ENCODE peak calls at places on chromosomes 16 and 17, in eight cellular contexts. D, A, C, M, Y, I, T and Z are unnamed samples.

GRCh38 chr16:57984443-57985203 is 13.7 kb upstream of the CNGB1 start:
- DNase-seq in D (peak), A (peak), C (peak), M (peak), Y (peak), I (peak), T (peak), Z (no peak)

GRCh38 chr17:2192367-2193028 is 111.1 kb downstream of the SMG6 start:
- DNase-seq in D (no peak), A (no peak), C (peak), M (no peak), Y (peak), I (peak), T (peak), Z (peak)

GRCh38 chr17:27991594-27991993 is 50.9 kb upstream of the NLK start:
- DNase-seq in D (no peak), A (no peak), C (peak), M (no peak), Y (no peak), I (no peak), T (no peak), Z (no peak)

GRCh38 chr17:59425085-59425901 is 93.8 kb downstream of the YPEL2 start:
- DNase-seq in D (no peak), A (peak), C (peak), M (no peak), Y (peak), I (peak), T (no peak), Z (no peak)

GRCh38 chr17:80925668-80926067 is 66.0 kb upstream of the CHMP6 start:
- DNase-seq in D (peak), A (no peak), C (no peak), M (no peak), Y (no peak), I (no peak), T (no peak), Z (no peak)

GRCh38 chr17:76196675-76197074 is 43.6 kb downstream of the RNF157 start:
- DNase-seq in D (no peak), A (peak), C (no peak), M (peak), Y (no peak), I (peak), T (no peak), Z (no peak)

GRCh38 chr17:53516643-53517042 is 306.1 kb upstream of the KIF2B start:
- DNase-seq in D (no peak), A (no peak), C (no peak), M (no peak), Y (no peak), I (no peak), T (no peak), Z (no peak)

GRCh38 chr16:9123871-9124270 is 32.4 kb downstream of the HAPSTR1 start:
- DNase-seq in D (peak), A (peak), C (no peak), M (peak), Y (no peak), I (peak), T (no peak), Z (peak)

GRCh38 chr17:75996665-75997590 is 3.7 kb upstream of the CDK3 start:
- DNase-seq in D (peak), A (peak), C (no peak), M (peak), Y (peak), I (peak), T (no peak), Z (peak)

GRCh38 chr17:6903516-6903915 is 72.0 kb upstream of the TEKT1 start:
- DNase-seq in D (no peak), A (no peak), C (no peak), M (no peak), Y (no peak), I (no peak), T (no peak), Z (no peak)

GRCh38 chr17:7932483-7932891 is 481 bp downstream of the CNTROB start:
- DNase-seq in D (peak), A (no peak), C (peak), M (peak), Y (peak), I (peak), T (peak), Z (peak)

GRCh38 chr16:14111713-14112538 is 40.8 kb downstream of the MRTFB start:
- DNase-seq in D (no peak), A (peak), C (no peak), M (peak), Y (no peak), I (peak), T (no peak), Z (no peak)

GRCh38 chr17:48915459-48916282 is 7.5 kb downstream of the UBE2Z start:
- DNase-seq in D (no peak), A (no peak), C (peak), M (no peak), Y (peak), I (peak), T (peak), Z (peak)

GRCh38 chr17:15236281-15237105 is 28.6 kb downstream of the PMP22 start:
- DNase-seq in D (no peak), A (no peak), C (no peak), M (no peak), Y (peak), I (no peak), T (peak), Z (no peak)

GRCh38 chr17:68420065-68420847 is 37.0 kb downstream of the WIPI1 start:
- DNase-seq in D (no peak), A (no peak), C (no peak), M (no peak), Y (no peak), I (no peak), T (no peak), Z (no peak)

GRCh38 chr17:57672205-57672632 is 72.9 kb downstream of the CCDC182 start:
- DNase-seq in D (no peak), A (no peak), C (no peak), M (peak), Y (peak), I (no peak), T (no peak), Z (no peak)

GRCh38 chr17:73194514-73195222 is 1.8 kb downstream of the COG1 start:
- DNase-seq in D (no peak), A (no peak), C (no peak), M (no peak), Y (peak), I (no peak), T (peak), Z (peak)

GRCh38 chr17:73196500-73196899 is 3.6 kb downstream of the COG1 start:
- DNase-seq in D (peak), A (no peak), C (peak), M (no peak), Y (no peak), I (peak), T (peak), Z (no peak)

GRCh38 chr17:73192219-73192893 is 499 bp upstream of the COG1 start:
- DNase-seq in D (peak), A (peak), C (peak), M (peak), Y (peak), I (peak), T (peak), Z (peak)

GRCh38 chr17:73191443-73192218 is 1.2 kb upstream of the COG1 start:
- DNase-seq in D (peak), A (no peak), C (peak), M (peak), Y (peak), I (peak), T (peak), Z (peak)

DNA sequence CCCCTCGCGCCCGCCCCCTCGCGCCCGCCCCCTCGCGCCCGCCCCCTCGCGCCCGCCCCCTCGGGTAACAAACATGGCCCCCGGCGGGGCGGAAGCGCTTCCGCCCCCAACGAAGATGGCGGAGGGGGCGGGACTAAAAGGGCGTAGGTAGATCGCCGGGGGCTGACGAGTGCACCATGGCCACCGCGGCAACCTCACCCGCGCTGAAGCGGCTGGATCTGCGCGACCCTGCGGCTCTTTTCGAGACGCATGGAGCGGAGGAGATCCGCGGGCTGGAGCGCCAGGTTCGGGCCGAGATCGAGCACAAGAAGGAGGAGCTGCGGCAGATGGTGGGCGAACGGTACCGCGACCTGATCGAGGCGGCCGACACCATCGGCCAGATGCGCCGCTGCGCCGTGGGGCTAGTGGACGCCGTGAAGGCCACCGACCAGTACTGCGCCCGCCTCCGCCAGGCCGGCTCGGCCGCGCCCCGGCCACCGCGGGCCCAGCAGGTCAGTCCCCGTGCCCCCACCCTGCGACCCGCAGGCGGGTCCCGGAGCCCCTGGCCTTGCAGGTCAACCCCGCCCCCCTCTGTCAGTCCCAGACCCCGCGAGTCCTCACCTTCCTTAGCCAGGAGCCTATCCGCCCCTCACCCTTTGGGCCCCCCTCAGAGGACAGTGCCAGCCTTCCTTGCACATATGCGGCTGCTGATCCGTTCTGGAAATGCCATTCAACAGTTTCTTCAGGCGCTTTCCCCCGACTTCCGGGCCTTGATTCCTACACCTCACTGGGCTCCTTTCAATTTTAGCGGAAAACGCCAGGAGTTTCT is at the start of gene COG1:
- DNase-seq in D (peak), A (peak), C (peak), M (peak), Y (peak), I (peak), T (peak), Z (peak)
- TF ChIP-seq POLR2A in D (peak), A (peak), C (peak), M (no peak), Y (peak), I (peak), T (no peak), Z (peak)

GRCh38 chr17:40343126-40344119 is 21.1 kb downstream of the GJD3 start:
- DNase-seq in D (no peak), A (no peak), C (no peak), M (no peak), Y (no peak), I (peak), T (no peak), Z (no peak)

GRCh38 chr17:40340880-40341807 is 23.4 kb downstream of the GJD3 start:
- DNase-seq in D (peak), A (peak), C (peak), M (peak), Y (peak), I (peak), T (peak), Z (peak)

GRCh38 chr17:40340327-40340726 is 24.2 kb downstream of the GJD3 start:
- DNase-seq in D (no peak), A (no peak), C (no peak), M (no peak), Y (no peak), I (no peak), T (no peak), Z (no peak)

GRCh38 chr17:40342575-40343058 is 21.9 kb downstream of the GJD3 start:
- DNase-seq in D (no peak), A (no peak), C (no peak), M (no peak), Y (no peak), I (peak), T (no peak), Z (no peak)

DNA sequence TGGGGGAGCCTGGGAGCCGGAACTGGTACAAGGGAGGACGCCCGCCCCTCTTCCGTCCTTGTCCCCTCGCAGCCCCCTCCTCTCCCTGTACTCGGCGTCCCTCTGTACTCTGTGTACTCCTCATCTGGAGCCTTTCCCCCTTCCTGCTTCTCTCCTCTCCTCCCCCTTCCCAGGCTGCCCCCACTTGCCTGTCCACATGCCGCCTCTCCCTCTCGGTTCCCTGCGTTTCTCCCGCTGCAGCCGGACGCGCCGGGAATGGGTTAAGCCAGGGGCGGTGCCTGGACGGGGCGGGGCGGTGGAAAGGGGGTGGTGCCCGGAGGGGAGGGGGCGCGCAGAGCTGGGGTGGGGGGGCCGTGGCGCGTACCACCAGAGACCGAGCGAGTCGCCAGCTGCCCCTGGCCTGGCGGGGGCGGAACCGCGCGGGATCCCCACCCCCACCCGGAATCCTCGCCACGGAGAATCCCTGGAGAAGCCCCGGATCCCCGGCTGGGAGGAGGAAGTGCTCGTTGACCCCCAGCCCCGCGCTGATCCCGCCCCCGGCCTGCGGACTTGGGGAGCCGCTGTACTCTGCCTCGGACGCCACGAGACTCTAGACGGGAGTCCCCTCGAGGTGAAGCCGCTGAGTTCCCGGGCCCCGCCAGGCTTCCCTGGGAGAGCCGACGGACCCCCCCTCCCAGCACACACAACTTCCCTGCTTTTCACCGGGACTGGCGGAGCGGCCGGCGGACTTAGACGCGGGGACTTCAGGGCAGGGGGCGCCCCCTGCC is 22.5 kb downstream of the GJD3 start:
- DNase-seq in D (peak), A (peak), C (peak), M (peak), Y (peak), I (peak), T (peak), Z (no peak)
- TF ChIP-seq POLR2A in D (peak), A (no peak), C (no peak), M (no peak), Y (peak), I (peak), T (no peak), Z (peak)

GRCh38 chr16:87851601-87852000 is 17.7 kb downstream of the SLC7A5 start:
- DNase-seq in D (no peak), A (no peak), C (no peak), M (no peak), Y (no peak), I (no peak), T (no peak), Z (no peak)

GRCh38 chr16:87854053-87854906 is 15.0 kb downstream of the SLC7A5 start:
- DNase-seq in D (no peak), A (no peak), C (no peak), M (no peak), Y (no peak), I (peak), T (peak), Z (peak)

GRCh38 chr16:87851141-87851587 is 18.1 kb downstream of the SLC7A5 start:
- DNase-seq in D (no peak), A (no peak), C (no peak), M (no peak), Y (no peak), I (no peak), T (no peak), Z (no peak)

GRCh38 chr16:87854907-87855683 is 14.2 kb downstream of the SLC7A5 start:
- DNase-seq in D (no peak), A (no peak), C (no peak), M (no peak), Y (no peak), I (no peak), T (no peak), Z (no peak)

GRCh38 chr16:87853411-87854052 is 15.8 kb downstream of the SLC7A5 start:
- DNase-seq in D (peak), A (peak), C (peak), M (peak), Y (peak), I (peak), T (peak), Z (peak)
- TF ChIP-seq POLR2A in D (no peak), A (peak), C (no peak), M (no peak), Y (peak), I (peak), T (peak), Z (peak)

GRCh38 chr17:50149425-50150353 is 788 bp downstream of the PPP1R9B start:
- DNase-seq in D (peak), A (peak), C (peak), M (no peak), Y (peak), I (peak), T (peak), Z (no peak)

GRCh38 chr17:50151041-50151936 is 812 bp upstream of the PPP1R9B start:
- DNase-seq in D (peak), A (peak), C (peak), M (peak), Y (peak), I (peak), T (peak), Z (peak)

GRCh38 chr17:50151937-50152547 is 1.6 kb upstream of the PPP1R9B start:
- DNase-seq in D (peak), A (peak), C (peak), M (peak), Y (peak), I (peak), T (peak), Z (peak)

GRCh38 chr17:50149099-50149424 is 1.4 kb downstream of the PPP1R9B start:
- DNase-seq in D (no peak), A (no peak), C (no peak), M (no peak), Y (no peak), I (no peak), T (no peak), Z (no peak)

DNA sequence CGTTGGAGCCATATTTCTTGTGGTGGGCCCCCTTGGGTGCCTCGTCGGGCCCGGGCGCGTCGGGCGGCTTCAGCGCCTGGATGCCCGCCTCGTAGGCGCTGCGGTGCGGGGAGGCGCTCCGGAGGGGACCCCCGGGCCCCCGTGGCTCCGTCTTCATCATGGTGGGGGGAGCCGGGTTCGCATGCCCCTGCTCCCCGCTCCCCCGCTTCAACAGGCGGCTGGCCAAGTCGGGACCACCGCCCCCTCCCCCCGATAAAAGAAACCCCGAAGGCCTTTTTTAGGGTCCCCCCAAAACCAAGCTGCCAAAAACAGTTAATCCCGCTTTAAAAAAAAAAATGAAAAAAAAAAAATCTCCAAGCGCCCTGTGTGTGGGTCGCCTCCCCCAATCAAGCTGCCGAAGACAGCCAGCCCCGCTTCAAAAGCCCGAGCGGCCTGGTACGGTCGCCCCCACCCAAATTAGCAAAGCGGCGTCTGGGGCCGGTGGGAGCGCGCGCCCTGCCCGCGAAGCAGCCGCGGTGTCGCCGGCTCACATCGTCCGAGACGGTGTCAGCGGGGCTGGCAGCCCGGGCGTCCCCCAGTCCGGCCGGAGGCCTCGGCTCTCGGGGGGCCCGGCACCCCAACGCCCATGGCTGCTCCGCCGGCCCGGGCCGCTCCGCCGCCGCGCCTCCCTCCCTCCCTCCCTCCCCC is at the start of gene PPP1R9B:
- DNase-seq in D (no peak), A (no peak), C (no peak), M (no peak), Y (no peak), I (no peak), T (no peak), Z (no peak)
- TF ChIP-seq POLR2A in D (no peak), A (no peak), C (no peak), M (no peak), Y (no peak), I (no peak), T (peak), Z (no peak)

GRCh38 chr17:17800504-17801021 is 36.2 kb downstream of the SREBF1 start:
- DNase-seq in D (no peak), A (no peak), C (no peak), M (no peak), Y (no peak), I (no peak), T (no peak), Z (no peak)
- TF ChIP-seq POLR2A in D (no peak), A (no peak), C (no peak), M (no peak), Y (no peak), I (no peak), T (no peak), Z (no peak)

GRCh38 chr16:1769402-1770300 is 1.7 kb downstream of the NME3 start:
- DNase-seq in D (no peak), A (no peak), C (no peak), M (no peak), Y (no peak), I (no peak), T (no peak), Z (no peak)
- TF ChIP-seq POLR2A in D (no peak), A (no peak), C (no peak), M (no peak), Y (no peak), I (no peak), T (no peak), Z (no peak)

DNA sequence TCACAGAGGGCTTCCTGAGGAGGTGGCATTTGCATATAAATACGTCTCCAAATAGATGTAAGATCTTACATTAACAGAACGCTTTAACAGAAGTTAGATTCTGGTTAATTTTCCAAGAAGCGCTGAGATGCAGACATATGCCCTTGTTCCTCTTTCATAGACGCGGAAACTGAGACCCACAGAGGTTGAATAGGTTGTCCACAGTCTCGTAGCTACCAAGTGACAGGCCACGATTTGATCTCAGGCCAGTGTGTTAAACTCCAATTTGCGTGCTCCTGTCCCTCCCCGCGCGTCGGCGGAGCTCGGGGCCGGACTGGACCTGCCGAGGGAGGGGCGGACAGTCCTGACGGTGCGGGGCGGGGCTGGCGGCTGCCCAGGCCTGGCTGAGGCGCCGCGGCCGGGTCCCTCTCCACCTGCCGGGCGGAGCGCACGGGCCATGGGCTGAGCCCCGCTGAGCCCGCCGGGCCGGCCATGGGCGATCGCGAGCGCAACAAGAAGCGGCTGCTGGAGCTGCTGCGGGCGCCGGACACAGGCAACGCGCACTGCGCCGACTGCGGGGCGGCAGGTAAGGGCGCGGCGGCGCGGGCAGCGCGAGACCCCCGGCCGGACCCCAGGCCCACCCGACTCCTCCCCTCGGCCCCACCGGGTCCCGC is at the start of gene ADAP2:
- DNase-seq in D (peak), A (peak), C (no peak), M (peak), Y (no peak), I (peak), T (peak), Z (no peak)
- TF ChIP-seq POLR2A in D (no peak), A (peak), C (no peak), M (no peak), Y (no peak), I (peak), T (no peak), Z (no peak)